ENCODE peak calls at places on chromosomes 3 and 15, in four cellular contexts. One of them, this sample, is unnamed.

GRCh38 chr3:29440321-29441019 is 159.6 kb downstream of the RBMS3 start:
- DNase-seq in IMR-90: no peak
- DNase-seq in A172: peak
- DNase-seq in body of pancreas: no peak
- DNase-seq in this sample: peak

GRCh38 chr3:15974647-15975046 is 176.9 kb upstream of the ANKRD28 start:
- DNase-seq in IMR-90: no peak
- DNase-seq in body of pancreas: no peak
- DNase-seq in A172: no peak
- DNase-seq in this sample: no peak

GRCh38 chr15:47725924-47726323 is 8.6 kb downstream of the SEMA6D start:
- DNase-seq in body of pancreas: peak
- DNase-seq in A172: no peak
- DNase-seq in IMR-90: no peak
- DNase-seq in this sample: peak

GRCh38 chr3:101070260-101071121 is 77.3 kb upstream of the ABI3BP start:
- DNase-seq in A172: peak
- DNase-seq in IMR-90: no peak
- DNase-seq in body of pancreas: peak
- DNase-seq in this sample: peak

GRCh38 chr3:47193871-47194859 is 30.3 kb upstream of the SETD2 start:
- DNase-seq in body of pancreas: no peak
- DNase-seq in A172: no peak
- DNase-seq in IMR-90: peak
- DNase-seq in this sample: no peak

GRCh38 chr3:69762790-69763229 is 23.5 kb downstream of the MITF start:
- DNase-seq in IMR-90: no peak
- DNase-seq in A172: no peak
- DNase-seq in body of pancreas: no peak
- DNase-seq in this sample: no peak

GRCh38 chr3:100001514-100002270 is 112.6 kb downstream of the FILIP1L start:
- DNase-seq in A172: no peak
- DNase-seq in body of pancreas: no peak
- DNase-seq in IMR-90: no peak
- DNase-seq in this sample: no peak

GRCh38 chr3:14537590-14538450 is 2.3 kb downstream of the GRIP2 start:
- DNase-seq in A172: peak
- DNase-seq in IMR-90: no peak
- DNase-seq in body of pancreas: no peak
- DNase-seq in this sample: no peak

GRCh38 chr3:171190668-171191067 is 164.1 kb upstream of the SLC2A2 start:
- DNase-seq in body of pancreas: no peak
- DNase-seq in A172: peak
- DNase-seq in IMR-90: peak
- DNase-seq in this sample: no peak

GRCh38 chr15:78640840-78641733 is at the start of gene CHRNB4:
- DNase-seq in A172: no peak
- DNase-seq in IMR-90: no peak
- DNase-seq in body of pancreas: no peak
- DNase-seq in this sample: no peak

GRCh38 chr3:170801597-170801996 is 68.4 kb downstream of the RPL22L1 start:
- DNase-seq in A172: no peak
- DNase-seq in body of pancreas: no peak
- DNase-seq in IMR-90: no peak
- DNase-seq in this sample: no peak

GRCh38 chr3:10729439-10729838 is 86.6 kb upstream of the SLC6A11 start:
- DNase-seq in A172: no peak
- DNase-seq in body of pancreas: no peak
- DNase-seq in IMR-90: no peak
- DNase-seq in this sample: no peak

GRCh38 chr3:30184102-30184810 is 422.1 kb upstream of the TGFBR2 start:
- DNase-seq in IMR-90: no peak
- DNase-seq in body of pancreas: no peak
- DNase-seq in A172: no peak
- DNase-seq in this sample: no peak

GRCh38 chr3:3634326-3634725 is 164.9 kb upstream of the LRRN1 start:
- DNase-seq in A172: no peak
- DNase-seq in body of pancreas: no peak
- DNase-seq in IMR-90: no peak
- DNase-seq in this sample: no peak

GRCh38 chr15:57595011-57595866 is 3.5 kb downstream of the MYZAP start:
- DNase-seq in IMR-90: no peak
- DNase-seq in A172: no peak
- DNase-seq in body of pancreas: peak
- DNase-seq in this sample: peak

This sample was measured in NCI-H2029.